ENCODE peak calls at places on chromosome 16, in four cellular contexts. V, H, L and K are unnamed samples.

GRCh38 chr16:87201052-87201451 is 116.1 kb downstream of the C16orf95 start:
- DNase-seq in V (no peak), H (peak), L (no peak), K (no peak)

GRCh38 chr16:58485184-58485887 is 14.6 kb upstream of the NDRG4 start:
- DNase-seq in V (no peak), H (no peak), L (no peak), K (no peak)

GRCh38 chr16:3810818-3811217 is 69.7 kb downstream of the CREBBP start:
- DNase-seq in V (peak), H (no peak), L (no peak), K (no peak)

GRCh38 chr16:19377864-19378263 is 39.8 kb upstream of the TMC5 start:
- DNase-seq in V (no peak), H (no peak), L (no peak), K (no peak)

GRCh38 chr16:2782583-2783351 is 4.6 kb downstream of the PRSS33 start:
- DNase-seq in V (peak), H (no peak), L (no peak), K (no peak)

GRCh38 chr16:16021988-16022682 is 72.7 kb downstream of the ABCC1 start:
- DNase-seq in V (peak), H (peak), L (no peak), K (peak)

GRCh38 chr16:84520778-84521770 is 16.6 kb upstream of the MEAK7 start:
- DNase-seq in V (no peak), H (no peak), L (peak), K (no peak)

GRCh38 chr16:1215574-1216295 is 9.3 kb downstream of the TPSG1 start:
- DNase-seq in V (peak), H (no peak), L (no peak), K (no peak)

GRCh38 chr16:81544261-81544660 is 99.7 kb downstream of the CMIP start:
- DNase-seq in V (no peak), H (no peak), L (no peak), K (no peak)